ENCODE peak calls at places on chromosomes 2 and 18, in four cellular contexts. E, Y, I and N are unnamed samples.

GRCh38 chr2:74502147-74502719 is 2.8 kb upstream of the LBX2 start:
- DNase-seq in E (no peak), Y (no peak), I (no peak), N (no peak)

GRCh38 chr2:178194600-178195389 is 483 bp downstream of the OSBPL6 start:
- DNase-seq in E (no peak), Y (no peak), I (peak), N (peak)

GRCh38 chr2:239400000-239400831 is 604 bp downstream of the HDAC4 start:
- DNase-seq in E (no peak), Y (no peak), I (no peak), N (no peak)

GRCh38 chr2:112784199-112785189 is at the start of gene IL1A:
- DNase-seq in E (no peak), Y (no peak), I (peak), N (peak)

GRCh38 chr2:47267389-47268086 is 112.4 kb upstream of the STPG4 start:
- DNase-seq in E (no peak), Y (no peak), I (peak), N (no peak)

GRCh38 chr2:211133766-211134165 is 577.4 kb downstream of the CPS1 start:
- DNase-seq in E (no peak), Y (no peak), I (no peak), N (no peak)

GRCh38 chr2:47905454-47906260 is 641 bp downstream of the FBXO11 start:
- DNase-seq in E (no peak), Y (no peak), I (no peak), N (peak)

GRCh38 chr2:214057986-214058385 is 352.9 kb upstream of the VWC2L start:
- DNase-seq in E (no peak), Y (no peak), I (no peak), N (no peak)

GRCh38 chr2:10813085-10813748 is 632 bp upstream of the PDIA6 start:
- DNase-seq in E (no peak), Y (no peak), I (no peak), N (no peak)

GRCh38 chr2:96111823-96112500 is 4.4 kb downstream of the ADRA2B start:
- DNase-seq in E (no peak), Y (no peak), I (no peak), N (no peak)

GRCh38 chr2:47785986-47786385 is 3.0 kb downstream of the MSH6 start:
- DNase-seq in E (no peak), Y (no peak), I (no peak), N (peak)

GRCh38 chr2:57080035-57080434 is 896.2 kb downstream of the CCDC85A start:
- DNase-seq in E (no peak), Y (no peak), I (no peak), N (peak)

GRCh38 chr2:72920317-72921087 is 3.2 kb downstream of the EMX1 start:
- DNase-seq in E (no peak), Y (no peak), I (peak), N (peak)

GRCh38 chr2:170375192-170375591 is 197.2 kb downstream of the MYO3B start:
- DNase-seq in E (no peak), Y (peak), I (no peak), N (no peak)

GRCh38 chr2:47039502-47039870 is 115.6 kb downstream of the STPG4 start:
- DNase-seq in E (no peak), Y (no peak), I (no peak), N (no peak)

GRCh38 chr2:237253046-237253723 is 160.8 kb downstream of the COL6A3 start:
- DNase-seq in E (no peak), Y (no peak), I (peak), N (peak)

GRCh38 chr2:46798041-46798440 is 117.6 kb downstream of the MCFD2 start:
- DNase-seq in E (no peak), Y (no peak), I (no peak), N (peak)

GRCh38 chr2:119025013-119025412 is 83.0 kb downstream of the MARCO start:
- DNase-seq in E (no peak), Y (no peak), I (no peak), N (no peak)

GRCh38 chr2:47653909-47654789 is 128.8 kb upstream of the MSH6 start:
- DNase-seq in E (no peak), Y (peak), I (no peak), N (peak)

GRCh38 chr2:608297-608696 is 68.9 kb downstream of the TMEM18 start:
- DNase-seq in E (no peak), Y (no peak), I (no peak), N (no peak)

GRCh38 chr2:85698184-85698879 is 4.2 kb downstream of the GNLY start:
- DNase-seq in E (no peak), Y (no peak), I (no peak), N (no peak)

GRCh38 chr2:19474128-19474527 is 115.7 kb upstream of the OSR1 start:
- DNase-seq in E (no peak), Y (no peak), I (peak), N (peak)

GRCh38 chr2:8552264-8552913 is 129.5 kb upstream of the ID2 start:
- DNase-seq in E (no peak), Y (no peak), I (no peak), N (no peak)

GRCh38 chr2:10232096-10232815 is 70.4 kb upstream of the HPCAL1 start:
- DNase-seq in E (no peak), Y (no peak), I (no peak), N (no peak)

GRCh38 chr2:20633794-20634259 is 17.1 kb downstream of the HS1BP3 start:
- DNase-seq in E (no peak), Y (no peak), I (no peak), N (no peak)

GRCh38 chr18:47605093-47605492 is 325.4 kb downstream of the SMAD2 start:
- DNase-seq in E (no peak), Y (no peak), I (no peak), N (no peak)

GRCh38 chr2:143694335-143694734 is 565.1 kb downstream of the ARHGAP15 start:
- DNase-seq in E (no peak), Y (no peak), I (no peak), N (no peak)

GRCh38 chr2:46119453-46119852 is 177.8 kb upstream of the EPAS1 start:
- DNase-seq in E (no peak), Y (no peak), I (no peak), N (peak)

GRCh38 chr18:7021994-7022840 is 95.4 kb downstream of the LAMA1 start:
- DNase-seq in E (peak), Y (peak), I (peak), N (peak)

GRCh38 chr2:15259356-15259756 is 301.8 kb downstream of the NBAS start:
- DNase-seq in E (no peak), Y (no peak), I (peak), N (no peak)

GRCh38 chr2:111897924-111898702 is at the start of gene MERTK:
- DNase-seq in E (peak), Y (no peak), I (peak), N (peak)

GRCh38 chr2:241009601-241010530 is 11.4 kb downstream of the SNED1 start:
- DNase-seq in E (no peak), Y (no peak), I (peak), N (peak)

GRCh38 chr18:49249523-49249922 is 210.9 kb downstream of the DYM start:
- DNase-seq in E (no peak), Y (peak), I (peak), N (peak)

GRCh38 chr2:137023205-137023604 is 257.9 kb downstream of the THSD7B start:
- DNase-seq in E (no peak), Y (no peak), I (no peak), N (no peak)

GRCh38 chr2:8242734-8243133 is 439.1 kb upstream of the ID2 start:
- DNase-seq in E (no peak), Y (no peak), I (no peak), N (peak)

GRCh38 chr18:69261436-69261835 is 139.3 kb upstream of the DOK6 start:
- DNase-seq in E (no peak), Y (no peak), I (peak), N (no peak)

GRCh38 chr2:231590614-231591013 is 2.0 kb upstream of the TEX44 start:
- DNase-seq in E (no peak), Y (no peak), I (no peak), N (no peak)

GRCh38 chr2:8432712-8433336 is 249.0 kb upstream of the ID2 start:
- DNase-seq in E (no peak), Y (no peak), I (no peak), N (no peak)

DNA sequence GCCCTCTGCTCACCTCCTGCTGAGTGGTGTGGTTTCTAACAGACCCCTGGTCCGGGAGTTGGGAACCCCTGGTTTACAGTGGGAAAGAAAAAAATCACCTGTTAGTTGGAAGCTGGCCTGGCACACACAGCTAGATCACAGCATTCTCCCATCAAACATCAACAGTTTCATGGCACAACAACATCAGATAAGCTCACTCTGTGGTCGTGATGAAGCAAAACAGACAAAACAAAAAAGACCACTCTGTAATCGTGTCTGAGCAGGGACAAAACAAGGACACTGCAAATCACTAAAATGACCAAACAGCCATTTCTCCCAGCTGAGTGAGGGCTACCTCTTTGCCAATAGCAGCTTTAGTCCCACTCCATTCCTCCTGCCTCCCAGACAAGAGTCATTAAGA is 9.0 kb upstream of the IMPACT start:
- DNase-seq in E (no peak), Y (no peak), I (no peak), N (no peak)
- H3K4me3 ChIP-seq in E (no peak), Y (no peak), I (no peak), N (no peak)

GRCh38 chr2:172465417-172466334 is 38.3 kb downstream of the ITGA6 start:
- DNase-seq in E (peak), Y (no peak), I (peak), N (peak)

GRCh38 chr2:172471168-172471567 is 43.8 kb downstream of the ITGA6 start:
- DNase-seq in E (no peak), Y (no peak), I (no peak), N (no peak)

GRCh38 chr2:172464340-172465129 is 37.1 kb downstream of the ITGA6 start:
- DNase-seq in E (peak), Y (no peak), I (no peak), N (no peak)

GRCh38 chr2:172462393-172463381 is 35.3 kb downstream of the ITGA6 start:
- DNase-seq in E (no peak), Y (no peak), I (no peak), N (no peak)

DNA sequence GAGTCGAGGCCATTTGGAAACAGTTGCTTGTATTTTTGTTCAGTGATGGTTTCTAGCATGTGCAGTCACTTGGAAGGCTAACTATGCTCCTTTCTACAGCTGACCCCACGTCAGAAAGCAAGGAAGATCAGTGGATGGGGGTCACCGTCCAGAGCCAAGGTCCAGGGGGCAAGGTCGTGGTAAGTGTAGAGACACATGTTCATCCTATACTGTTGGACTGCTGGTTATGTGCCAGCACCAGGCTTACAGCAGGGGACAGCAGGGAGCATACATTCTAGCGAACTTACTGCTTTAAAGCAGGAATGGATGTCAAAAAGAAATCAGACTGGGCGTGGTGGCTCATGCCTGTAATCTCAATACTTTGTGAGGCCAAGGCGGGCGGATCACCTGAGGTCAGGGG is 40.0 kb downstream of the ITGA6 start:
- DNase-seq in E (no peak), Y (no peak), I (no peak), N (no peak)
- TF ChIP-seq CTCF in E (no peak), Y (no peak), I (peak), N (peak)

GRCh38 chr2:216687646-216688045 is 7.7 kb downstream of the IGFBP5 start:
- DNase-seq in E (no peak), Y (no peak), I (no peak), N (no peak)

GRCh38 chr2:216688731-216689360 is 6.5 kb downstream of the IGFBP5 start:
- DNase-seq in E (no peak), Y (no peak), I (no peak), N (no peak)

GRCh38 chr2:216690451-216691209 is 4.7 kb downstream of the IGFBP5 start:
- DNase-seq in E (no peak), Y (no peak), I (no peak), N (peak)

GRCh38 chr2:216691210-216691741 is 4.1 kb downstream of the IGFBP5 start:
- DNase-seq in E (no peak), Y (no peak), I (peak), N (peak)

DNA sequence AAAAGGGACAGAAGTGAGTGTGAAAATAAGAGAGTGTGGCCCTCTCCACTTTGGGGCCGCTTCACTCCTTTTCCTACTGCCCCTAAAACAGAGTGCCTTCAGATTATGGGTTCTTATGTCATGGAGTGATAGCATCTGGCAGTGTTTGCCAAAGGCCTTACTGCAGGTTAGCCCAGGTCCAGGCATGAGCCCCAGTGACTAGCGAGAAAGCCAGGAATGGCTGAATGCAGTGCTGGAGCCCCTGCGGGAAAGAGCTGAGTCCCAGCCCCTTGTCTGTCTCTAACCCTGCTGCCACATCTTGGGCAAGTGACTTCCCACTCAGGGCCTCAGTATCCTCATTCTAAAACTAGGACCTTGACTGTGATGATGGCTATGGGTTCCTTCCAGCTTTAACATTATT is 6.0 kb downstream of the IGFBP5 start:
- DNase-seq in E (no peak), Y (no peak), I (no peak), N (no peak)
- H3K4me3 ChIP-seq in E (no peak), Y (no peak), I (no peak), N (no peak)

DNA sequence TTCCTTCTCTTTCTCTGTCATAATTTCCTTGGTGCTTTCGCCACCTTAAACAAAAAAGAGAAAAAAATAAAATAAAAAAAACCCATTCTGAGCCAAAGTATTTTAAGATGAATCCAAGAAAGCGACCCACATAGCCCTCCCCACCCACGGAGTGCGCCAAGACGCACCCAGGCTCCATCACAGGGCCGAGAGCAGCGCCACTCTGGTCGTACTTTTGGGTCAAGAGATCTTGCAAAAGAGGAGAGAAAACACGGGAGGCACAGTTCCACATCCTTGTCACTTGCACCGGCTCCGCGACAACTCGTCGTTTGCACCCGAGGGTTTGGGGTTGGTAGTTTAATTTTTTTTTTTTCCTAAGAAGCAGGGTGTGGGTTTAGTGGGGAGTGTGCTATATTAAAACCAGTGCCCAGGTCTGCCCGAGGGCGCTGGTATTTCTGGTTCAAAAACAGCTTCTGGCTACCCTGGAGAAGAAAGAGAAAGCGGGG is 1.7 kb upstream of the SP9 start:
- DNase-seq in E (no peak), Y (no peak), I (no peak), N (no peak)
- TF ChIP-seq CTCF in E (no peak), Y (no peak), I (no peak), N (no peak)

GRCh38 chr2:140183056-140183765 is 1403.0 kb upstream of the NXPH2 start:
- DNase-seq in E (no peak), Y (no peak), I (no peak), N (no peak)

GRCh38 chr2:140177081-140177480 is 1396.9 kb upstream of the NXPH2 start:
- DNase-seq in E (no peak), Y (no peak), I (no peak), N (no peak)

GRCh38 chr2:140173790-140174189 is 1393.6 kb upstream of the NXPH2 start:
- DNase-seq in E (no peak), Y (no peak), I (no peak), N (no peak)

DNA sequence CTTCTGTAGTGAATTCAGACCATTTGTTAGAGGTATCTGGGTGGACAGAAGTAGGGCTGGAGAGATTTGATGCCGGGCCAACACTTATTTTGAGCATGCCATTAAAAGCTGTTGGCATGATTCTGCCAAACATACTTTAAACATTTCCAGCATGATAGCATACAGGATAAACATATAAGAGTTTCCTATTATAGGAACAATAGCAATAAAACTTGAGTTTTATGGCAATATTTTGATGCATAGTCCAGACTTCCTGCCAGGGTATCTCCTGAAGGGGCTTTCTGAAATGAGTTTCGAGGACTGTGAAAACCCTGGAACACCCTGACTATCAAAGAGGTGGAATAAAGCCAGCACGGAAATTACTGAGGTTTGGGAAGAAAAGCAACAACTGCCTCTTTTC is 1398.0 kb upstream of the NXPH2 start:
- DNase-seq in E (no peak), Y (no peak), I (no peak), N (no peak)
- H3K4me3 ChIP-seq in E (no peak), Y (no peak), I (no peak), N (no peak)